ENCODE peak calls at places on chromosome 4, in nine cellular contexts. O, P, B, S, G, I, J, X and U are unnamed samples.

GRCh38 chr4:966266-967112 is 6.9 kb downstream of the DGKQ start:
- DNase-seq in O (no peak), P (no peak), B (no peak), S (no peak), G (no peak), I (no peak), J (no peak), X (no peak), U (peak)

GRCh38 chr4:10115271-10115656 is 1.3 kb downstream of the WDR1 start:
- DNase-seq in O (no peak), P (no peak), B (peak), S (no peak), G (no peak), I (peak), J (no peak), X (no peak), U (no peak)

GRCh38 chr4:24471623-24472510 is 112.5 kb downstream of the DHX15 start:
- DNase-seq in O (no peak), P (peak), B (peak), S (no peak), G (no peak), I (no peak), J (peak), X (no peak), U (peak)

GRCh38 chr4:144701683-144702233 is 55.8 kb downstream of the HHIP start:
- DNase-seq in O (no peak), P (no peak), B (no peak), S (no peak), G (no peak), I (no peak), J (no peak), X (no peak), U (no peak)

GRCh38 chr4:76470064-76470463 is 35.0 kb downstream of the SHROOM3 start:
- DNase-seq in O (no peak), P (no peak), B (no peak), S (no peak), G (no peak), I (no peak), J (no peak), X (no peak), U (no peak)

GRCh38 chr4:48268956-48269860 is at the start of gene TEC:
- DNase-seq in O (peak), P (peak), B (peak), S (no peak), G (peak), I (no peak), J (no peak), X (peak), U (peak)

GRCh38 chr4:184420402-184420801 is 53.9 kb downstream of the IRF2 start:
- DNase-seq in O (peak), P (peak), B (no peak), S (no peak), G (no peak), I (no peak), J (no peak), X (no peak), U (no peak)

GRCh38 chr4:8247047-8247930 is 22.3 kb upstream of the HTRA3 start:
- DNase-seq in O (no peak), P (no peak), B (no peak), S (no peak), G (no peak), I (no peak), J (no peak), X (no peak), U (peak)

GRCh38 chr4:164239976-164240375 is 514.0 kb upstream of the SMIM31 start:
- DNase-seq in O (no peak), P (no peak), B (peak), S (no peak), G (no peak), I (no peak), J (no peak), X (peak), U (no peak)

GRCh38 chr4:86970447-86971354 is 35.9 kb downstream of the AFF1 start:
- DNase-seq in O (no peak), P (no peak), B (no peak), S (no peak), G (no peak), I (no peak), J (peak), X (no peak), U (no peak)

GRCh38 chr4:71784569-71785197 is 804 bp upstream of the GC start:
- DNase-seq in O (no peak), P (no peak), B (no peak), S (no peak), G (no peak), I (no peak), J (no peak), X (no peak), U (no peak)

GRCh38 chr4:74235135-74235534 is 73.1 kb upstream of the EPGN start:
- DNase-seq in O (no peak), P (no peak), B (no peak), S (no peak), G (no peak), I (no peak), J (no peak), X (no peak), U (no peak)

GRCh38 chr4:146134761-146135160 is 40.8 kb upstream of the LSM6 start:
- DNase-seq in O (no peak), P (no peak), B (no peak), S (peak), G (no peak), I (no peak), J (peak), X (no peak), U (peak)

GRCh38 chr4:145812902-145813301 is 125.7 kb downstream of the ZNF827 start:
- DNase-seq in O (no peak), P (no peak), B (peak), S (no peak), G (no peak), I (no peak), J (no peak), X (no peak), U (no peak)

GRCh38 chr4:184310881-184311709 is 93.4 kb upstream of the ENPP6 start:
- DNase-seq in O (no peak), P (no peak), B (no peak), S (no peak), G (no peak), I (no peak), J (no peak), X (peak), U (peak)

GRCh38 chr4:8817081-8817812 is 54.4 kb downstream of the HMX1 start:
- DNase-seq in O (no peak), P (no peak), B (no peak), S (no peak), G (no peak), I (no peak), J (no peak), X (no peak), U (peak)

GRCh38 chr4:150960079-150960478 is 55.0 kb downstream of the LRBA start:
- DNase-seq in O (no peak), P (no peak), B (peak), S (no peak), G (no peak), I (peak), J (no peak), X (no peak), U (no peak)

GRCh38 chr4:7155611-7156071 is 36.7 kb upstream of the SORCS2 start:
- DNase-seq in O (no peak), P (no peak), B (peak), S (no peak), G (no peak), I (no peak), J (no peak), X (no peak), U (no peak)

GRCh38 chr4:90542216-90542615 is 415.0 kb downstream of the CCSER1 start:
- DNase-seq in O (no peak), P (no peak), B (no peak), S (no peak), G (no peak), I (no peak), J (peak), X (no peak), U (no peak)

GRCh38 chr4:186808635-186809018 is 85.0 kb upstream of the FAT1 start:
- DNase-seq in O (no peak), P (no peak), B (peak), S (no peak), G (no peak), I (peak), J (no peak), X (no peak), U (no peak)

GRCh38 chr4:141702472-141703182 is 66.2 kb downstream of the IL15 start:
- DNase-seq in O (no peak), P (no peak), B (peak), S (no peak), G (no peak), I (peak), J (no peak), X (no peak), U (no peak)

GRCh38 chr4:20026456-20026855 is 225.2 kb upstream of the SLIT2 start:
- DNase-seq in O (no peak), P (no peak), B (peak), S (no peak), G (no peak), I (peak), J (no peak), X (no peak), U (no peak)

GRCh38 chr4:108693819-108694218 is 43.4 kb downstream of the OSTC start:
- DNase-seq in O (no peak), P (no peak), B (peak), S (no peak), G (no peak), I (peak), J (no peak), X (no peak), U (no peak)

GRCh38 chr4:1960170-1960825 is 48.5 kb downstream of the NELFA start:
- DNase-seq in O (no peak), P (no peak), B (peak), S (no peak), G (no peak), I (peak), J (no peak), X (no peak), U (no peak)

GRCh38 chr4:116866116-116866515 is 219.3 kb downstream of the TRAM1L1 start:
- DNase-seq in O (no peak), P (no peak), B (no peak), S (no peak), G (no peak), I (no peak), J (no peak), X (no peak), U (no peak)

GRCh38 chr4:160983035-160983434 is 1180.8 kb downstream of the FSTL5 start:
- DNase-seq in O (no peak), P (no peak), B (no peak), S (no peak), G (no peak), I (no peak), J (no peak), X (no peak), U (no peak)

GRCh38 chr4:15963568-15963967 is 593 bp upstream of the FGFBP2 start:
- DNase-seq in O (peak), P (peak), B (no peak), S (no peak), G (no peak), I (no peak), J (no peak), X (no peak), U (no peak)

GRCh38 chr4:122739174-122739573 is 6.7 kb downstream of the BBS12 start:
- DNase-seq in O (no peak), P (no peak), B (peak), S (no peak), G (no peak), I (peak), J (no peak), X (no peak), U (no peak)